ENCODE peak calls at places on chromosome 22, in seven cellular contexts. One of them, this sample, is unnamed.

GRCh38 chr22:44067901-44068300 is 43.8 kb downstream of the PARVB start:
- DNase-seq in gastrocnemius medialis: no peak
- DNase-seq in OCI-LY7: no peak
- DNase-seq in fibroblast of lung: no peak
- DNase-seq in neural progenitor cell: no peak
- DNase-seq in uterus: no peak
- DNase-seq in A549: no peak
- DNase-seq in this sample: no peak

GRCh38 chr22:42169055-42169469 is 38.5 kb upstream of the CYP2D6 start:
- DNase-seq in neural progenitor cell: peak; percentile 89
- DNase-seq in gastrocnemius medialis: no peak
- DNase-seq in fibroblast of lung: peak; percentile 80
- DNase-seq in uterus: peak; percentile 74
- DNase-seq in OCI-LY7: peak; percentile 81
- DNase-seq in A549: peak; percentile 78
- DNase-seq in this sample: peak; percentile 37

GRCh38 chr22:24697671-24698082 is 76.8 kb downstream of the PIWIL3 start:
- DNase-seq in A549: no peak
- DNase-seq in OCI-LY7: no peak
- DNase-seq in fibroblast of lung: no peak
- DNase-seq in uterus: no peak
- DNase-seq in neural progenitor cell: no peak
- DNase-seq in gastrocnemius medialis: no peak
- DNase-seq in this sample: no peak

GRCh38 chr22:22848364-22848866 is 39.2 kb upstream of the IGLL5 start:
- DNase-seq in neural progenitor cell: peak; percentile 81
- DNase-seq in gastrocnemius medialis: peak; percentile 9
- DNase-seq in OCI-LY7: peak; percentile 79
- DNase-seq in A549: peak; percentile 18
- DNase-seq in fibroblast of lung: peak; percentile 47
- DNase-seq in uterus: peak; percentile 34
- DNase-seq in this sample: no peak

GRCh38 chr22:22207845-22208564 is 36.6 kb upstream of the VPREB1 start:
- DNase-seq in fibroblast of lung: peak; percentile 68
- DNase-seq in neural progenitor cell: peak; percentile 84
- DNase-seq in OCI-LY7: peak; percentile 98
- DNase-seq in gastrocnemius medialis: peak; percentile 11
- DNase-seq in A549: peak; percentile 38
- DNase-seq in uterus: peak; percentile 22
- DNase-seq in this sample: peak; percentile 39

GRCh38 chr22:36856121-36856791 is 4.5 kb upstream of the NCF4 start:
- DNase-seq in neural progenitor cell: peak; percentile 93
- DNase-seq in uterus: peak; percentile 90
- DNase-seq in A549: peak; percentile 57
- DNase-seq in gastrocnemius medialis: peak; percentile 79
- DNase-seq in OCI-LY7: peak; percentile 93
- DNase-seq in fibroblast of lung: peak; percentile 86
- DNase-seq in this sample: peak; percentile 68

GRCh38 chr22:42635531-42635930 is 4.9 kb downstream of the ATP5MGL start:
- DNase-seq in gastrocnemius medialis: peak; percentile 91
- DNase-seq in neural progenitor cell: no peak
- DNase-seq in uterus: no peak
- DNase-seq in fibroblast of lung: peak; percentile 82
- DNase-seq in OCI-LY7: no peak
- DNase-seq in A549: peak; percentile 44
- DNase-seq in this sample: no peak

GRCh38 chr22:47123827-47124442 is 361.5 kb downstream of the TBC1D22A start:
- DNase-seq in uterus: no peak
- DNase-seq in A549: no peak
- DNase-seq in fibroblast of lung: peak; percentile 12
- DNase-seq in gastrocnemius medialis: no peak
- DNase-seq in neural progenitor cell: no peak
- DNase-seq in OCI-LY7: no peak
- DNase-seq in this sample: no peak

GRCh38 chr22:48301908-48302307 is 1525.8 kb downstream of the BRD1 start:
- DNase-seq in fibroblast of lung: no peak
- DNase-seq in uterus: no peak
- DNase-seq in neural progenitor cell: no peak
- DNase-seq in A549: no peak
- DNase-seq in gastrocnemius medialis: no peak
- DNase-seq in OCI-LY7: no peak
- DNase-seq in this sample: no peak

GRCh38 chr22:41381329-41382097 is at the start of gene TEF:
- DNase-seq in neural progenitor cell: peak; percentile 99
- DNase-seq in A549: peak; percentile 97
- DNase-seq in gastrocnemius medialis: peak; percentile 99
- DNase-seq in OCI-LY7: peak; percentile 99
- DNase-seq in fibroblast of lung: peak; percentile 98
- DNase-seq in uterus: peak; percentile 99
- DNase-seq in this sample: peak; percentile 98

GRCh38 chr22:22930222-22930497 is 42.5 kb downstream of the IGLL5 start:
- DNase-seq in neural progenitor cell: no peak
- DNase-seq in uterus: no peak
- DNase-seq in gastrocnemius medialis: no peak
- DNase-seq in fibroblast of lung: no peak
- DNase-seq in OCI-LY7: no peak
- DNase-seq in A549: no peak
- DNase-seq in this sample: no peak

GRCh38 chr22:42316988-42317387 is 46.5 kb upstream of the TCF20 start:
- DNase-seq in gastrocnemius medialis: no peak
- DNase-seq in neural progenitor cell: no peak
- DNase-seq in OCI-LY7: no peak
- DNase-seq in A549: no peak
- DNase-seq in uterus: peak; percentile 75
- DNase-seq in fibroblast of lung: no peak
- DNase-seq in this sample: no peak

GRCh38 chr22:43159484-43160178 is 8.3 kb downstream of the TSPO start:
- DNase-seq in neural progenitor cell: peak; percentile 70
- DNase-seq in A549: no peak
- DNase-seq in fibroblast of lung: no peak
- DNase-seq in gastrocnemius medialis: no peak
- DNase-seq in uterus: no peak
- DNase-seq in OCI-LY7: no peak
- DNase-seq in this sample: no peak

GRCh38 chr22:48146426-48146825 is 1384.0 kb downstream of the TBC1D22A start:
- DNase-seq in fibroblast of lung: no peak
- DNase-seq in neural progenitor cell: no peak
- DNase-seq in OCI-LY7: no peak
- DNase-seq in A549: no peak
- DNase-seq in uterus: no peak
- DNase-seq in gastrocnemius medialis: no peak
- DNase-seq in this sample: no peak

GRCh38 chr22:42601879-42602465 is 12.7 kb downstream of the POLDIP3 start:
- DNase-seq in uterus: no peak
- DNase-seq in A549: no peak
- DNase-seq in gastrocnemius medialis: no peak
- DNase-seq in neural progenitor cell: no peak
- DNase-seq in OCI-LY7: no peak
- DNase-seq in fibroblast of lung: no peak
- DNase-seq in this sample: no peak

GRCh38 chr22:20825624-20826023 is 33.0 kb downstream of the PI4KA start:
- DNase-seq in fibroblast of lung: no peak
- DNase-seq in gastrocnemius medialis: no peak
- DNase-seq in neural progenitor cell: no peak
- DNase-seq in uterus: no peak
- DNase-seq in OCI-LY7: no peak
- DNase-seq in A549: no peak
- DNase-seq in this sample: no peak

GRCh38 chr22:26669060-26669481 is 11.7 kb downstream of the MIAT start:
- DNase-seq in neural progenitor cell: peak; percentile 47
- DNase-seq in gastrocnemius medialis: no peak
- DNase-seq in OCI-LY7: peak; percentile 59
- DNase-seq in A549: no peak
- DNase-seq in uterus: no peak
- DNase-seq in fibroblast of lung: peak; percentile 49
- DNase-seq in this sample: no peak

GRCh38 chr22:32352681-32353080 is 5.0 kb upstream of the RFPL3 start:
- DNase-seq in gastrocnemius medialis: no peak
- DNase-seq in A549: no peak
- DNase-seq in neural progenitor cell: no peak
- DNase-seq in uterus: no peak
- DNase-seq in fibroblast of lung: no peak
- DNase-seq in OCI-LY7: no peak
- DNase-seq in this sample: no peak

GRCh38 chr22:17781319-17782031 is 7.2 kb upstream of the BID start:
- DNase-seq in neural progenitor cell: no peak
- DNase-seq in uterus: no peak
- DNase-seq in fibroblast of lung: peak; percentile 83
- DNase-seq in gastrocnemius medialis: no peak
- DNase-seq in OCI-LY7: peak; percentile 60
- DNase-seq in A549: peak; percentile 68
- DNase-seq in this sample: peak; percentile 72

GRCh38 chr22:43978558-43978957 is 23.3 kb downstream of the SAMM50 start:
- DNase-seq in gastrocnemius medialis: no peak
- DNase-seq in OCI-LY7: no peak
- DNase-seq in fibroblast of lung: no peak
- DNase-seq in A549: no peak
- DNase-seq in uterus: no peak
- DNase-seq in neural progenitor cell: no peak
- DNase-seq in this sample: no peak

GRCh38 chr22:48100685-48101417 is 1338.4 kb downstream of the TBC1D22A start:
- DNase-seq in fibroblast of lung: no peak
- DNase-seq in OCI-LY7: peak; percentile 50
- DNase-seq in neural progenitor cell: no peak
- DNase-seq in uterus: no peak
- DNase-seq in gastrocnemius medialis: no peak
- DNase-seq in A549: no peak
- DNase-seq in this sample: no peak

GRCh38 chr22:22082960-22083359 is 100.4 kb upstream of the TOP3B start:
- DNase-seq in uterus: no peak
- DNase-seq in OCI-LY7: no peak
- DNase-seq in gastrocnemius medialis: no peak
- DNase-seq in neural progenitor cell: no peak
- DNase-seq in A549: no peak
- DNase-seq in fibroblast of lung: no peak
- DNase-seq in this sample: no peak

GRCh38 chr22:20989323-20990138 is 7.4 kb downstream of the LZTR1 start:
- DNase-seq in A549: no peak
- DNase-seq in uterus: no peak
- DNase-seq in gastrocnemius medialis: no peak
- DNase-seq in OCI-LY7: no peak
- DNase-seq in fibroblast of lung: no peak
- DNase-seq in neural progenitor cell: no peak
- DNase-seq in this sample: no peak

GRCh38 chr22:37860796-37861421 is 11.7 kb downstream of the EIF3L start:
- DNase-seq in A549: no peak
- DNase-seq in OCI-LY7: no peak
- DNase-seq in gastrocnemius medialis: no peak
- DNase-seq in fibroblast of lung: no peak
- DNase-seq in uterus: no peak
- DNase-seq in neural progenitor cell: no peak
- DNase-seq in this sample: no peak
- H3K27ac ChIP-seq in A549: no peak overlapping the region
- H3K27ac ChIP-seq in OCI-LY7: no peak overlapping the region
- H3K27ac ChIP-seq in gastrocnemius medialis: peak overlapping the region; percentile 87
- H3K27ac ChIP-seq in fibroblast of lung: no peak overlapping the region
- H3K27ac ChIP-seq in uterus: no peak overlapping the region
- H3K27ac ChIP-seq in neural progenitor cell: no peak overlapping the region
- H3K27ac ChIP-seq in this sample: no peak overlapping the region

GRCh38 chr22:39820266-39820665 is 73.3 kb downstream of the ENTHD1 start:
- DNase-seq in A549: peak; percentile 11
- DNase-seq in fibroblast of lung: peak; percentile 84
- DNase-seq in OCI-LY7: no peak
- DNase-seq in neural progenitor cell: no peak
- DNase-seq in uterus: no peak
- DNase-seq in gastrocnemius medialis: no peak
- DNase-seq in this sample: peak; percentile 18
- H3K4me3 ChIP-seq in A549: no peak overlapping the region
- H3K4me3 ChIP-seq in fibroblast of lung: no peak overlapping the region
- H3K4me3 ChIP-seq in OCI-LY7: no peak overlapping the region
- H3K4me3 ChIP-seq in neural progenitor cell: no peak overlapping the region
- H3K4me3 ChIP-seq in uterus: no peak overlapping the region
- H3K4me3 ChIP-seq in gastrocnemius medialis: no peak overlapping the region
- H3K4me3 ChIP-seq in this sample: no peak overlapping the region

GRCh38 chr22:45891021-45891421 is 85.9 kb downstream of the WNT7B start:
- DNase-seq in fibroblast of lung: no peak
- DNase-seq in gastrocnemius medialis: no peak
- DNase-seq in neural progenitor cell: no peak
- DNase-seq in OCI-LY7: no peak
- DNase-seq in A549: no peak
- DNase-seq in uterus: no peak
- DNase-seq in this sample: no peak
- TF ChIP-seq CTCF in fibroblast of lung: no peak
- TF ChIP-seq CTCF in gastrocnemius medialis: no peak
- TF ChIP-seq CTCF in neural progenitor cell: no peak
- TF ChIP-seq CTCF in OCI-LY7: no peak
- TF ChIP-seq CTCF in A549: no peak
- TF ChIP-seq CTCF in uterus: no peak
- TF ChIP-seq CTCF in this sample: no peak

GRCh38 chr22:19772422-19772672 is 11.8 kb downstream of the TBX1 start:
- DNase-seq in A549: no peak
- DNase-seq in OCI-LY7: no peak
- DNase-seq in neural progenitor cell: no peak
- DNase-seq in fibroblast of lung: no peak
- DNase-seq in gastrocnemius medialis: no peak
- DNase-seq in uterus: no peak
- DNase-seq in this sample: no peak

GRCh38 chr22:19775496-19776325 is 15.1 kb downstream of the TBX1 start:
- DNase-seq in OCI-LY7: peak; percentile 36
- DNase-seq in uterus: no peak
- DNase-seq in neural progenitor cell: no peak
- DNase-seq in gastrocnemius medialis: no peak
- DNase-seq in fibroblast of lung: no peak
- DNase-seq in A549: no peak
- DNase-seq in this sample: no peak

GRCh38 chr22:19774628-19775027 is 14.1 kb downstream of the TBX1 start:
- DNase-seq in gastrocnemius medialis: no peak
- DNase-seq in A549: no peak
- DNase-seq in neural progenitor cell: no peak
- DNase-seq in OCI-LY7: no peak
- DNase-seq in uterus: no peak
- DNase-seq in fibroblast of lung: no peak
- DNase-seq in this sample: no peak

GRCh38 chr22:19772673-19773469 is 12.3 kb downstream of the TBX1 start:
- DNase-seq in neural progenitor cell: no peak
- DNase-seq in OCI-LY7: peak; percentile 98
- DNase-seq in uterus: no peak
- DNase-seq in gastrocnemius medialis: no peak
- DNase-seq in A549: no peak
- DNase-seq in fibroblast of lung: no peak
- DNase-seq in this sample: no peak

GRCh38 chr22:19773470-19774040 is 13.0 kb downstream of the TBX1 start:
- DNase-seq in A549: no peak
- DNase-seq in fibroblast of lung: no peak
- DNase-seq in OCI-LY7: no peak
- DNase-seq in gastrocnemius medialis: no peak
- DNase-seq in uterus: no peak
- DNase-seq in neural progenitor cell: no peak
- DNase-seq in this sample: no peak
- H3K27ac ChIP-seq in A549: no peak overlapping the region
- H3K27ac ChIP-seq in fibroblast of lung: no peak overlapping the region
- H3K27ac ChIP-seq in OCI-LY7: peak overlapping the region; percentile 81
- H3K27ac ChIP-seq in gastrocnemius medialis: no peak overlapping the region
- H3K27ac ChIP-seq in uterus: no peak overlapping the region
- H3K27ac ChIP-seq in neural progenitor cell: no peak overlapping the region
- H3K27ac ChIP-seq in this sample: no peak overlapping the region

This sample was measured in AG04450.